ENCODE peak calls at places on chromosome 11, in ten cellular contexts. One of them, this sample, is unnamed.

GRCh38 chr11:35969089-35970046 is 25.5 kb downstream of the LDLRAD3 start:
- DNase-seq in ovary: no peak
- DNase-seq in HL-60: no peak
- DNase-seq in heart right ventricle: no peak
- DNase-seq in sigmoid colon: no peak
- DNase-seq in aorta: no peak
- DNase-seq in dorsolateral prefrontal cortex: no peak
- DNase-seq in caudate nucleus: no peak
- DNase-seq in PC-9: no peak
- DNase-seq in stomach: peak; percentile 78
- DNase-seq in this sample: no peak

GRCh38 chr11:58067685-58068084 is 36.9 kb downstream of the OR6Q1 start:
- DNase-seq in ovary: no peak
- DNase-seq in HL-60: no peak
- DNase-seq in heart right ventricle: no peak
- DNase-seq in sigmoid colon: no peak
- DNase-seq in aorta: no peak
- DNase-seq in dorsolateral prefrontal cortex: no peak
- DNase-seq in caudate nucleus: no peak
- DNase-seq in PC-9: no peak
- DNase-seq in stomach: no peak
- DNase-seq in this sample: no peak

GRCh38 chr11:67508486-67509121 is 642 bp upstream of the CDK2AP2 start:
- DNase-seq in ovary: peak; percentile 98
- DNase-seq in HL-60: peak; percentile 92
- DNase-seq in heart right ventricle: peak; percentile 99
- DNase-seq in sigmoid colon: peak; percentile 99
- DNase-seq in aorta: peak; percentile 99
- DNase-seq in dorsolateral prefrontal cortex: peak; percentile 95
- DNase-seq in caudate nucleus: peak; percentile 93
- DNase-seq in PC-9: peak; percentile 88
- DNase-seq in stomach: peak; percentile 99
- DNase-seq in this sample: peak; percentile 100

GRCh38 chr11:22670803-22671202 is 4.4 kb downstream of the GAS2 start:
- DNase-seq in ovary: no peak
- DNase-seq in HL-60: no peak
- DNase-seq in heart right ventricle: no peak
- DNase-seq in sigmoid colon: no peak
- DNase-seq in aorta: no peak
- DNase-seq in dorsolateral prefrontal cortex: no peak
- DNase-seq in caudate nucleus: no peak
- DNase-seq in PC-9: no peak
- DNase-seq in stomach: no peak
- DNase-seq in this sample: no peak

GRCh38 chr11:36774603-36775002 is 176.6 kb upstream of the RAG2 start:
- DNase-seq in ovary: no peak
- DNase-seq in HL-60: no peak
- DNase-seq in heart right ventricle: no peak
- DNase-seq in sigmoid colon: no peak
- DNase-seq in aorta: no peak
- DNase-seq in dorsolateral prefrontal cortex: no peak
- DNase-seq in caudate nucleus: no peak
- DNase-seq in PC-9: no peak
- DNase-seq in stomach: no peak
- DNase-seq in this sample: no peak

GRCh38 chr11:18383388-18384156 is 10.8 kb upstream of the LDHA start:
- DNase-seq in ovary: peak; percentile 57
- DNase-seq in HL-60: peak; percentile 57
- DNase-seq in heart right ventricle: peak; percentile 74
- DNase-seq in sigmoid colon: peak; percentile 93
- DNase-seq in aorta: peak; percentile 92
- DNase-seq in dorsolateral prefrontal cortex: no peak
- DNase-seq in caudate nucleus: peak; percentile 37
- DNase-seq in PC-9: peak; percentile 100
- DNase-seq in stomach: peak; percentile 76
- DNase-seq in this sample: peak; percentile 92

GRCh38 chr11:104665631-104666030 is 232.6 kb downstream of the CASP12 start:
- DNase-seq in ovary: no peak
- DNase-seq in HL-60: no peak
- DNase-seq in heart right ventricle: no peak
- DNase-seq in sigmoid colon: no peak
- DNase-seq in aorta: no peak
- DNase-seq in dorsolateral prefrontal cortex: no peak
- DNase-seq in caudate nucleus: no peak
- DNase-seq in PC-9: no peak
- DNase-seq in stomach: no peak
- DNase-seq in this sample: no peak

GRCh38 chr11:14249121-14249963 is 109.6 kb downstream of the RRAS2 start:
- DNase-seq in ovary: peak; percentile 75
- DNase-seq in HL-60: peak; percentile 6
- DNase-seq in heart right ventricle: peak; percentile 46
- DNase-seq in sigmoid colon: peak; percentile 78
- DNase-seq in aorta: peak; percentile 64
- DNase-seq in dorsolateral prefrontal cortex: peak; percentile 54
- DNase-seq in caudate nucleus: no peak
- DNase-seq in PC-9: no peak
- DNase-seq in stomach: peak; percentile 64
- DNase-seq in this sample: peak; percentile 73

GRCh38 chr11:5367461-5368074 is 16.0 kb upstream of the OR51M1 start:
- DNase-seq in ovary: no peak
- DNase-seq in HL-60: no peak
- DNase-seq in heart right ventricle: peak; percentile 12
- DNase-seq in sigmoid colon: no peak
- DNase-seq in aorta: no peak
- DNase-seq in dorsolateral prefrontal cortex: no peak
- DNase-seq in caudate nucleus: no peak
- DNase-seq in PC-9: no peak
- DNase-seq in stomach: no peak
- DNase-seq in this sample: no peak

GRCh38 chr11:119759324-119759723 is 30.3 kb upstream of the NECTIN1 start:
- DNase-seq in ovary: no peak
- DNase-seq in HL-60: no peak
- DNase-seq in heart right ventricle: no peak
- DNase-seq in sigmoid colon: no peak
- DNase-seq in aorta: no peak
- DNase-seq in dorsolateral prefrontal cortex: no peak
- DNase-seq in caudate nucleus: no peak
- DNase-seq in PC-9: peak; percentile 60
- DNase-seq in stomach: no peak
- DNase-seq in this sample: no peak

GRCh38 chr11:1156506-1157340 is 1.0 kb upstream of the MUC5AC start:
- DNase-seq in ovary: peak; percentile 9
- DNase-seq in HL-60: no peak
- DNase-seq in heart right ventricle: no peak
- DNase-seq in sigmoid colon: no peak
- DNase-seq in aorta: no peak
- DNase-seq in dorsolateral prefrontal cortex: peak; percentile 6
- DNase-seq in caudate nucleus: no peak
- DNase-seq in PC-9: no peak
- DNase-seq in stomach: no peak
- DNase-seq in this sample: no peak

GRCh38 chr11:125071831-125072209 is 8.7 kb downstream of the SLC37A2 start:
- DNase-seq in ovary: no peak
- DNase-seq in HL-60: no peak
- DNase-seq in heart right ventricle: no peak
- DNase-seq in sigmoid colon: no peak
- DNase-seq in aorta: no peak
- DNase-seq in dorsolateral prefrontal cortex: no peak
- DNase-seq in caudate nucleus: no peak
- DNase-seq in PC-9: no peak
- DNase-seq in stomach: no peak
- DNase-seq in this sample: no peak

GRCh38 chr11:114400974-114401223 is 433 bp downstream of the RBM7 start:
- DNase-seq in ovary: no peak
- DNase-seq in HL-60: no peak
- DNase-seq in heart right ventricle: no peak
- DNase-seq in sigmoid colon: no peak
- DNase-seq in aorta: no peak
- DNase-seq in dorsolateral prefrontal cortex: no peak
- DNase-seq in caudate nucleus: no peak
- DNase-seq in PC-9: no peak
- DNase-seq in stomach: no peak
- DNase-seq in this sample: no peak

GRCh38 chr11:128029219-128029722 is 558.1 kb downstream of the ETS1 start:
- DNase-seq in ovary: no peak
- DNase-seq in HL-60: no peak
- DNase-seq in heart right ventricle: no peak
- DNase-seq in sigmoid colon: no peak
- DNase-seq in aorta: no peak
- DNase-seq in dorsolateral prefrontal cortex: no peak
- DNase-seq in caudate nucleus: no peak
- DNase-seq in PC-9: no peak
- DNase-seq in stomach: no peak
- DNase-seq in this sample: no peak

GRCh38 chr11:87878373-87878779 is 296.9 kb downstream of the RAB38 start:
- DNase-seq in ovary: no peak
- DNase-seq in HL-60: no peak
- DNase-seq in heart right ventricle: no peak
- DNase-seq in sigmoid colon: no peak
- DNase-seq in aorta: no peak
- DNase-seq in dorsolateral prefrontal cortex: no peak
- DNase-seq in caudate nucleus: no peak
- DNase-seq in PC-9: no peak
- DNase-seq in stomach: no peak
- DNase-seq in this sample: no peak

GRCh38 chr11:16923987-16924386 is 90.2 kb downstream of the PLEKHA7 start:
- DNase-seq in ovary: no peak
- DNase-seq in HL-60: no peak
- DNase-seq in heart right ventricle: no peak
- DNase-seq in sigmoid colon: no peak
- DNase-seq in aorta: no peak
- DNase-seq in dorsolateral prefrontal cortex: no peak
- DNase-seq in caudate nucleus: no peak
- DNase-seq in PC-9: peak; percentile 43
- DNase-seq in stomach: peak; percentile 42
- DNase-seq in this sample: no peak

GRCh38 chr11:2510626-2511402 is 66.0 kb downstream of the KCNQ1 start:
- DNase-seq in ovary: no peak
- DNase-seq in HL-60: no peak
- DNase-seq in heart right ventricle: no peak
- DNase-seq in sigmoid colon: no peak
- DNase-seq in aorta: peak; percentile 46
- DNase-seq in dorsolateral prefrontal cortex: peak; percentile 21
- DNase-seq in caudate nucleus: no peak
- DNase-seq in PC-9: no peak
- DNase-seq in stomach: peak; percentile 19
- DNase-seq in this sample: peak; percentile 43
- H3K27ac ChIP-seq in ovary: no peak overlapping the region
- H3K27ac ChIP-seq in HL-60: no peak overlapping the region
- H3K27ac ChIP-seq in heart right ventricle: no peak overlapping the region
- H3K27ac ChIP-seq in sigmoid colon: no peak overlapping the region
- H3K27ac ChIP-seq in aorta: no peak overlapping the region
- H3K27ac ChIP-seq in dorsolateral prefrontal cortex: no peak overlapping the region
- H3K27ac ChIP-seq in caudate nucleus: no peak overlapping the region
- H3K27ac ChIP-seq in PC-9: no peak overlapping the region
- H3K27ac ChIP-seq in stomach: no peak overlapping the region
- H3K27ac ChIP-seq in this sample: no peak overlapping the region

GRCh38 chr11:45659031-45659817 is 6.2 kb downstream of the CHST1 start:
- DNase-seq in ovary: peak; percentile 40
- DNase-seq in HL-60: no peak
- DNase-seq in heart right ventricle: no peak
- DNase-seq in sigmoid colon: peak; percentile 58
- DNase-seq in aorta: peak; percentile 43
- DNase-seq in dorsolateral prefrontal cortex: no peak
- DNase-seq in caudate nucleus: no peak
- DNase-seq in PC-9: no peak
- DNase-seq in stomach: no peak
- DNase-seq in this sample: no peak
- H3K27ac ChIP-seq in ovary: peak overlapping the region; percentile 65
- H3K27ac ChIP-seq in HL-60: no peak overlapping the region
- H3K27ac ChIP-seq in heart right ventricle: no peak overlapping the region
- H3K27ac ChIP-seq in sigmoid colon: no peak overlapping the region
- H3K27ac ChIP-seq in aorta: peak overlapping the region; percentile 6
- H3K27ac ChIP-seq in dorsolateral prefrontal cortex: peak overlapping the region; percentile 76
- H3K27ac ChIP-seq in caudate nucleus: peak overlapping the region; percentile 58
- H3K27ac ChIP-seq in PC-9: no peak overlapping the region
- H3K27ac ChIP-seq in stomach: peak overlapping the region; percentile 52
- H3K27ac ChIP-seq in this sample: peak overlapping the region; percentile 35

DNA sequence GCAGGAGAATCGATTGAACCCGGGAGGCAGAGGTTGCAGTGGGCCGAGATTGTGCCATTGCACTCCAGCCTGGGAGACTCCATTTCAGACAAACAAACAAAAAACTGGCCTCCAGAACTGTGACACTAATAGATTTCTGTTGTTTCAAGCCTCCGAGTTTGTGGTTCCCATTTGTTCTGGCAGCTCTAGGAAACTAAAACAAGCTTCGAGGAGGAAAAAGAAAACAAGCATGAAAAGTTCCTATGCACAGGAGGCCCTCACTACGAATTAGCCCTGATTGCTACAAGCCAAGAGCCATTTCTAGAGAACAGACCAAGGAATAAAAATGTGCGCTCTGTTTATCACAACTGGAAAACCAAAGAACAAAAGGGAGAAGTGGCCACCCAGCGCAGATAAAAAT is 47.8 kb upstream of the SHANK2 start:
- DNase-seq in ovary: no peak
- DNase-seq in HL-60: no peak
- DNase-seq in heart right ventricle: no peak
- DNase-seq in sigmoid colon: no peak
- DNase-seq in aorta: no peak
- DNase-seq in dorsolateral prefrontal cortex: no peak
- DNase-seq in caudate nucleus: no peak
- DNase-seq in PC-9: no peak
- DNase-seq in stomach: no peak
- DNase-seq in this sample: peak; percentile 3
- H3K27ac ChIP-seq in ovary: no peak overlapping the region
- H3K27ac ChIP-seq in HL-60: no peak overlapping the region
- H3K27ac ChIP-seq in heart right ventricle: no peak overlapping the region
- H3K27ac ChIP-seq in sigmoid colon: no peak overlapping the region
- H3K27ac ChIP-seq in aorta: no peak overlapping the region
- H3K27ac ChIP-seq in dorsolateral prefrontal cortex: no peak overlapping the region
- H3K27ac ChIP-seq in caudate nucleus: no peak overlapping the region
- H3K27ac ChIP-seq in PC-9: peak overlapping the region; percentile 70
- H3K27ac ChIP-seq in stomach: peak overlapping the region; percentile 34
- H3K27ac ChIP-seq in this sample: no peak overlapping the region

GRCh38 chr11:129260750-129261149 is 68.6 kb upstream of the ARHGAP32 start:
- DNase-seq in ovary: no peak
- DNase-seq in HL-60: no peak
- DNase-seq in heart right ventricle: no peak
- DNase-seq in sigmoid colon: no peak
- DNase-seq in aorta: no peak
- DNase-seq in dorsolateral prefrontal cortex: no peak
- DNase-seq in caudate nucleus: no peak
- DNase-seq in PC-9: no peak
- DNase-seq in stomach: no peak
- DNase-seq in this sample: no peak
- H3K27ac ChIP-seq in ovary: no peak overlapping the region
- H3K27ac ChIP-seq in HL-60: no peak overlapping the region
- H3K27ac ChIP-seq in heart right ventricle: no peak overlapping the region
- H3K27ac ChIP-seq in sigmoid colon: no peak overlapping the region
- H3K27ac ChIP-seq in aorta: no peak overlapping the region
- H3K27ac ChIP-seq in dorsolateral prefrontal cortex: no peak overlapping the region
- H3K27ac ChIP-seq in caudate nucleus: no peak overlapping the region
- H3K27ac ChIP-seq in PC-9: no peak overlapping the region
- H3K27ac ChIP-seq in stomach: no peak overlapping the region
- H3K27ac ChIP-seq in this sample: no peak overlapping the region